ENCODE peak calls at places on chromosomes 3 and 15, in six cellular contexts. C, K, R, V, Y and I are unnamed samples.

GRCh38 chr3:24351779-24352469 is 142.7 kb downstream of the THRB start:
- ATAC-seq in C (no peak), K (no peak), R (no peak), V (peak), Y (no peak), I (peak)

GRCh38 chr15:50059883-50060282 is 59.1 kb downstream of the ATP8B4 start:
- ATAC-seq in C (no peak), K (no peak), R (no peak), V (no peak), Y (no peak), I (no peak)

GRCh38 chr3:194658477-194659242 is 13.3 kb downstream of the LSG1 start:
- ATAC-seq in C (no peak), K (no peak), R (no peak), V (no peak), Y (no peak), I (no peak)

GRCh38 chr3:66195347-66195783 is 25.4 kb upstream of the SLC25A26 start:
- ATAC-seq in C (peak), K (peak), R (no peak), V (no peak), Y (no peak), I (no peak)

GRCh38 chr15:44149224-44149623 is 45.8 kb downstream of the FRMD5 start:
- ATAC-seq in C (no peak), K (no peak), R (no peak), V (no peak), Y (no peak), I (no peak)

GRCh38 chr15:68340711-68341671 is 63.4 kb downstream of the FEM1B start:
- ATAC-seq in C (no peak), K (no peak), R (no peak), V (no peak), Y (no peak), I (peak)

GRCh38 chr3:52487788-52488691 is 7.1 kb upstream of the STAB1 start:
- ATAC-seq in C (no peak), K (no peak), R (no peak), V (no peak), Y (no peak), I (no peak)

GRCh38 chr3:19931767-19932188 is 2.2 kb downstream of the EFHB start:
- ATAC-seq in C (peak), K (no peak), R (peak), V (peak), Y (no peak), I (no peak)

GRCh38 chr15:80277147-80277546 is 25.1 kb upstream of the CTXND1 start:
- ATAC-seq in C (no peak), K (no peak), R (no peak), V (no peak), Y (no peak), I (no peak)

GRCh38 chr3:37391679-37392078 is 217.3 kb upstream of the LRRFIP2 start:
- ATAC-seq in C (no peak), K (no peak), R (no peak), V (no peak), Y (no peak), I (no peak)

GRCh38 chr15:55742498-55742926 is 440 bp downstream of the PRTG start:
- ATAC-seq in C (peak), K (peak), R (peak), V (peak), Y (no peak), I (peak)

GRCh38 chr3:149581248-149581647 is 76.6 kb downstream of the WWTR1 start:
- ATAC-seq in C (no peak), K (no peak), R (no peak), V (no peak), Y (no peak), I (no peak)

GRCh38 chr3:116150655-116151054 is 294.6 kb downstream of the LSAMP start:
- ATAC-seq in C (no peak), K (no peak), R (no peak), V (no peak), Y (no peak), I (no peak)

GRCh38 chr3:32596926-32597369 is 26.3 kb upstream of the DYNC1LI1 start:
- ATAC-seq in C (no peak), K (peak), R (no peak), V (peak), Y (no peak), I (peak)